ENCODE peak calls at places on chromosomes 12 and 14, in eight cellular contexts. P is stimulated activated CD4-positive, alpha-beta T cell treated with anti-CD3 and anti-CD28 coated beads, Interleukin-1b, Interleukin-23, amount 100 ng/mL, for 1 hour; Y is Calu3; B is substantia nigra; M is amygdala; G is AG04450; H is EL; Q is NCI-H1092. C is an unnamed sample.

GRCh38 chr14:88831285-88831684 is 6.8 kb downstream of the TTC8 start:
- DNase-seq in P (no peak), Y (no peak), B (no peak), M (no peak), G (no peak), H (peak), Q (no peak), C (no peak)

GRCh38 chr14:39169541-39169900 is 612 bp downstream of the TRAPPC6B start:
- DNase-seq in P (no peak), Y (no peak), B (no peak), M (no peak), G (no peak), H (no peak), Q (no peak), C (peak)

GRCh38 chr12:112868459-112869041 is 38.2 kb upstream of the OAS1 start:
- DNase-seq in P (no peak), Y (peak), B (no peak), M (no peak), G (no peak), H (no peak), Q (no peak), C (no peak)

GRCh38 chr12:31813305-31813704 is 84.5 kb upstream of the AMN1 start:
- DNase-seq in P (no peak), Y (no peak), B (no peak), M (no peak), G (no peak), H (no peak), Q (no peak), C (no peak)

GRCh38 chr12:131044136-131044535 is 90.4 kb downstream of the ADGRD1 start:
- DNase-seq in P (no peak), Y (no peak), B (no peak), M (no peak), G (no peak), H (no peak), Q (no peak), C (no peak)

GRCh38 chr14:60101801-60102200 is 10.1 kb downstream of the PCNX4 start:
- DNase-seq in P (no peak), Y (no peak), B (no peak), M (no peak), G (no peak), H (peak), Q (no peak), C (no peak)

GRCh38 chr14:90111895-90112534 is 50.2 kb downstream of the KCNK13 start:
- DNase-seq in P (no peak), Y (no peak), B (no peak), M (no peak), G (peak), H (peak), Q (no peak), C (no peak)

GRCh38 chr14:89617471-89618291 is 200.6 kb upstream of the FOXN3 start:
- DNase-seq in P (no peak), Y (no peak), B (peak), M (no peak), G (no peak), H (peak), Q (no peak), C (peak)